ENCODE peak calls at places on chromosomes 7 and 10, in nine cellular contexts. W is brain microvascular endothelial cell, Q is body of pancreas, R is HCT116, Z is fibroblast of lung, O is hepatocyte, M is PC-9, C is RWPE1, D is heart left ventricle. Y is an unnamed sample.
A peak's percentile ranks its signal among the peaks of the same experiment; 100 is the strongest.

GRCh38 chr7:29807179-29807841 is 1.0 kb downstream of the WIPF3 start:
- DNase-seq in R (peak; percentile 34), Q (peak; percentile 58), C (no peak), Z (no peak), D (peak; percentile 54), M (no peak), O (peak; percentile 64), W (no peak), Y (no peak)

GRCh38 chr7:157077986-157078644 is 60.6 kb upstream of the UBE3C start:
- DNase-seq in D (no peak), O (peak; percentile 17), W (peak; percentile 6), M (no peak), Q (no peak), Z (no peak), C (no peak), R (no peak), Y (no peak)

GRCh38 chr10:123831259-123831658 is 60.3 kb downstream of the CPXM2 start:
- DNase-seq in Q (no peak), W (no peak), R (no peak), Z (no peak), M (no peak), D (no peak), C (no peak), O (no peak), Y (no peak)

GRCh38 chr7:78607099-78607498 is 808.5 kb downstream of the PHTF2 start:
- DNase-seq in W (peak; percentile 15), R (no peak), D (no peak), O (no peak), Z (peak; percentile 11), C (no peak), M (no peak), Q (peak; percentile 23), Y (no peak)

GRCh38 chr10:132129431-132129830 is 57.3 kb upstream of the DPYSL4 start:
- DNase-seq in Z (no peak), D (no peak), C (no peak), W (no peak), R (no peak), Q (no peak), M (no peak), O (no peak), Y (no peak)

GRCh38 chr7:1977059-1977875 is 255.5 kb downstream of the MAD1L1 start:
- DNase-seq in Q (no peak), W (no peak), D (no peak), M (no peak), C (no peak), R (no peak), Z (no peak), O (no peak), Y (no peak)

GRCh38 chr7:107937514-107937913 is 46.5 kb downstream of the DLD start:
- DNase-seq in O (peak; percentile 33), R (no peak), Q (no peak), Z (no peak), D (no peak), C (peak; percentile 21), W (no peak), M (no peak), Y (peak; percentile 87)

GRCh38 chr7:102927303-102927933 is 14.6 kb downstream of the LRRC17 start:
- DNase-seq in W (no peak), Q (no peak), O (no peak), Z (no peak), R (no peak), D (no peak), M (no peak), C (peak; percentile 20), Y (peak; percentile 36)

GRCh38 chr7:37379546-37379945 is 69.1 kb downstream of the ELMO1 start:
- DNase-seq in C (no peak), W (no peak), D (no peak), R (no peak), M (no peak), Q (no peak), Z (no peak), O (no peak), Y (no peak)

GRCh38 chr10:119498889-119499864 is 43.3 kb downstream of the RGS10 start:
- DNase-seq in W (peak; percentile 66), R (no peak), Q (no peak), M (no peak), C (no peak), D (no peak), Z (no peak), O (no peak), Y (no peak)

DNA sequence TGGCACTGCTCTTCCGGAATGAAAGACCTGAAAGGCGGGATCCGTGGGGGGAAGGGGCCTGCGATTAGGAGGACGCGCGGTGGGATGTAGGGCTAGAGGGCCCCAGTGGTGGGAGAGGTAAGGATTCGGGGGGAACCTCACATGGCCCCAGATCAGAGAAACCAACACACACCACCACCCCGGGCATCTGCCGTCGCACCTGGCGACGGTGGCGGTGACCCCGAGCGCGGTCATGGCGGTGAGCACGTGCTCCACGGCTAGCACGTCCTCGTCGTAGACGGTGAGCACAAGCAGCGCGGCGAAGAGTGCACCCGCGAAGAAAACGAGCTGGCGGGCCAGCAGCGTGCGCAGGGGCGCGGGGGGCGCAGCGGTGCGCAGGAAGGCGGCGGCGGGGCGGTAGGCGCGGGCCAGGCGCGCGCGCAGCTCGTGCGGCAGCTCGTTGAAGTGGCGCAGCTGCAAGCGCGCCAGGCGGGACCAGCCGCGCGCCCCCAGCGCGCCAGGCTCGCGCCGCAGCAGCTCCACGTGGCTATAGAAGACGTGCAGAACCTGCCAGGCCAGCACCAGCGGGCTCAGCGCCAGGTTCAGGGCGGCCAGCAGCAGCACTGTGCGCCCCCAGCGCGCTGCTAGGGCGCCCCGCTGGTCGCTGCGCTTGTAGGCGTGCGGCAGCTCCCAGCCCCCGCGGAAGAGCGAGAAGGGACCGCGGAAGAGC is 5.7 kb downstream of the ATG9B start:
- DNase-seq in W (no peak), C (no peak), Q (peak; percentile 63), M (peak; percentile 59), R (no peak), D (no peak), O (peak; percentile 68), Z (no peak), Y (no peak)
- TF ChIP-seq CTCF in W (no peak), C (peak; percentile 67), Q (no peak), M (no peak), R (no peak), D (no peak), O (no peak), Z (no peak), Y (no peak)

DNA sequence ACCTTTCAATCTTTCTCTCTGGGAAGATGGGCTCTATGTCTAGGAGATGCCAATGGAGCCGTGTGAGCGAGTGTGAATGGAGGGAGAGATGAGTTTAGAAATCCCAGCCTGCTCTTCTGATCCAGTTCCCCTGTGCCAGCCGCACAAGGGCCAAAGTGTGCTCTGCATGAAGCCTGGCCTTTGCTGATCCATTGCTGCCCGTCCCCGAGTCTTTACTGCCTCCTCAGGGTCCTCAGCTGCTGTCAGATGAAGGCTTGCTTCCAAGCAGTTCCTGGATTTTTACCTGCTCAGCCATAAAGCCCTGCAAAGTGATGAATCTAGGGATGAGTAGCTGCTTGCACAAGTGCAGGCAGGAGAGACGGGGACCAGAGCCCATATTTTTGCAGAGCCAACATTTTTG is 115.9 kb downstream of the ZMIZ1 start:
- DNase-seq in R (no peak), O (no peak), C (no peak), Z (no peak), W (no peak), M (no peak), D (no peak), Q (no peak), Y (no peak)
- H3K27ac ChIP-seq in R (peak overlapping the region; percentile 43), O (peak overlapping the region; percentile 84), C (peak overlapping the region; percentile 81), Z (peak overlapping the region; percentile 75), W (no peak overlapping the region), M (no peak overlapping the region), D (peak overlapping the region; percentile 58), Q (no peak overlapping the region), Y (no peak overlapping the region)

GRCh38 chr7:27689878-27690164 is 27.1 kb upstream of the HIBADH start:
- DNase-seq in W (no peak), O (no peak), Q (no peak), M (no peak), Z (no peak), D (no peak), C (no peak), R (no peak), Y (no peak)

GRCh38 chr7:27686315-27686714 is 23.6 kb upstream of the HIBADH start:
- DNase-seq in C (no peak), O (no peak), W (peak; percentile 38), Z (no peak), D (no peak), Q (no peak), M (no peak), R (no peak), Y (no peak)

GRCh38 chr7:27688056-27688455 is 25.4 kb upstream of the HIBADH start:
- DNase-seq in R (no peak), D (no peak), Z (no peak), M (no peak), O (no peak), Q (no peak), C (no peak), W (no peak), Y (no peak)

GRCh38 chr7:27690649-27691048 is 28.0 kb upstream of the HIBADH start:
- DNase-seq in O (no peak), Z (no peak), C (no peak), Q (no peak), R (no peak), W (no peak), M (no peak), D (no peak), Y (no peak)

GRCh38 chr7:27689045-27689877 is 26.6 kb upstream of the HIBADH start:
- DNase-seq in W (peak; percentile 42), O (peak; percentile 45), Q (peak; percentile 26), D (no peak), M (peak; percentile 49), Z (no peak), C (peak; percentile 29), R (no peak), Y (peak; percentile 21)
- TF ChIP-seq CTCF in W (peak; percentile 62), O (peak; percentile 52), Q (no peak), D (peak; percentile 32), M (peak; percentile 69), Z (no peak), C (no peak), R (peak; percentile 66), Y (peak; percentile 69)

DNA sequence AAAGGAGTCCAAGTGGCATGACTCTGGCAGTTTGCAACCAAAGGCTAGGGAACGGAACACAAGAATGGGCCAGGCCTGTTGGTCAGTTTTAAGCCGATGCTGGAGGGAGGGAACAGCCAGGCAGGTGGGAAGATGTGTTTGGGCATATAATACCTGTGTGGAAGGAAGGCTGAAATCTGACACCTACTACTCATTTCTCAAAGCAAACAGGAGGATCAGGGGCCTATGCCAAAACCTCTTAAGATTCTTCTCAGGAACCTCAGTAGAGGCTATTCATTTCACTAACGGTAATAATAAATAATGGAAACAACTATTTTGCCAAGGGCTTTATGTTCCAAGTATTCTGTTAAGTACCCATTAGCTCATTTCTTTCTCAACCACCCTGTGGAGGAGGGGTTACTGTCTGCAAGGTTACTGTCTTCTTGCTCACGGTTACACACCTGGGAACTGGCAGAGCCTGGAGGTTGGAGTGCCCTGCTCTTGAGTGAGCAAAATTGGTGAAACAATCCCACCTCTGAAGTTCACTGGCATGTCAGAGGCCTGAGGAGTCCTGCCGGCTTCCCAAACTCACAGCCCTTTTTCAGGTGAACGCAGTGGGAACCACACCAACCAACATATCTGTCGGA is 35.5 kb downstream of the GOT1 start:
- DNase-seq in R (no peak), C (peak; percentile 51), M (no peak), Z (no peak), W (no peak), O (no peak), D (no peak), Q (no peak), Y (peak; percentile 64)
- H3K27ac ChIP-seq in R (no peak overlapping the region), C (no peak overlapping the region), M (peak overlapping the region; percentile 48), Z (no peak overlapping the region), W (no peak overlapping the region), O (no peak overlapping the region), D (no peak overlapping the region), Q (no peak overlapping the region), Y (no peak overlapping the region)